ENCODE peak calls at places on chromosomes 3 and 15, in four cellular contexts. M is Calu3, X is HFFc6, D is activated B cell treated with CpG ODN at 0.5 μM for 24 hours. F is an unnamed sample.

GRCh38 chr3:16350041-16350952 is 85.3 kb downstream of the OXNAD1 start:
- DNase-seq in M (no peak), X (peak), D (no peak), F (no peak)

GRCh38 chr3:87076951-87077350 is 86.0 kb upstream of the VGLL3 start:
- DNase-seq in M (no peak), X (peak), D (no peak), F (no peak)

GRCh38 chr3:196175717-196176116 is 35.5 kb downstream of the ZDHHC19 start:
- DNase-seq in M (no peak), X (no peak), D (no peak), F (no peak)

GRCh38 chr3:45931476-45931875 is 11.8 kb upstream of the CXCR6 start:
- DNase-seq in M (no peak), X (no peak), D (no peak), F (no peak)

GRCh38 chr15:67828379-67828968 is 3.2 kb downstream of the SKOR1 start:
- DNase-seq in M (no peak), X (no peak), D (no peak), F (no peak)

GRCh38 chr15:72110355-72110754 is 7.6 kb downstream of the MYO9A start:
- DNase-seq in M (no peak), X (no peak), D (no peak), F (no peak)

GRCh38 chr15:72994778-72995177 is 57.5 kb upstream of the NEO1 start:
- DNase-seq in M (no peak), X (no peak), D (no peak), F (no peak)

GRCh38 chr15:88792342-88793282 is 10.6 kb upstream of the ACAN start:
- DNase-seq in M (no peak), X (no peak), D (no peak), F (no peak)

GRCh38 chr15:39131605-39132004 is 449.3 kb upstream of the THBS1 start:
- DNase-seq in M (no peak), X (peak), D (no peak), F (no peak)

GRCh38 chr3:160343132-160343531 is 55.9 kb downstream of the IFT80 start:
- DNase-seq in M (no peak), X (peak), D (no peak), F (no peak)

GRCh38 chr3:133573054-133573628 is 345 bp upstream of the CDV3 start:
- DNase-seq in M (peak), X (peak), D (peak), F (peak)

GRCh38 chr3:30895329-30895728 is 868 bp upstream of the GADL1 start:
- DNase-seq in M (no peak), X (no peak), D (no peak), F (no peak)

GRCh38 chr3:130893240-130894129 is at the start of gene ATP2C1:
- DNase-seq in M (peak), X (peak), D (peak), F (peak)

GRCh38 chr3:130895690-130896089 is 1.8 kb downstream of the ATP2C1 start:
- DNase-seq in M (no peak), X (no peak), D (no peak), F (no peak)

GRCh38 chr3:130894873-130895330 is 1.0 kb downstream of the ATP2C1 start:
- DNase-seq in M (no peak), X (no peak), D (no peak), F (no peak)

GRCh38 chr3:130892759-130893239 is 1.1 kb upstream of the ATP2C1 start:
- DNase-seq in M (peak), X (peak), D (no peak), F (no peak)

GRCh38 chr3:130894130-130894872 is 417 bp downstream of the ATP2C1 start:
- DNase-seq in M (peak), X (no peak), D (no peak), F (peak)
- TF ChIP-seq CTCF in M (no peak), X (peak), D (no peak), F (no peak)

GRCh38 chr3:57434041-57434440 is 110.1 kb downstream of the DNAH12 start:
- DNase-seq in M (peak), X (peak), D (no peak), F (no peak)
- TF ChIP-seq CTCF in M (no peak), X (peak), D (no peak), F (no peak)

GRCh38 chr3:108462899-108463298 is 47.5 kb downstream of the MYH15 start:
- DNase-seq in M (no peak), X (peak), D (no peak), F (no peak)
- TF ChIP-seq CTCF in M (no peak), X (peak), D (no peak), F (no peak)

DNA sequence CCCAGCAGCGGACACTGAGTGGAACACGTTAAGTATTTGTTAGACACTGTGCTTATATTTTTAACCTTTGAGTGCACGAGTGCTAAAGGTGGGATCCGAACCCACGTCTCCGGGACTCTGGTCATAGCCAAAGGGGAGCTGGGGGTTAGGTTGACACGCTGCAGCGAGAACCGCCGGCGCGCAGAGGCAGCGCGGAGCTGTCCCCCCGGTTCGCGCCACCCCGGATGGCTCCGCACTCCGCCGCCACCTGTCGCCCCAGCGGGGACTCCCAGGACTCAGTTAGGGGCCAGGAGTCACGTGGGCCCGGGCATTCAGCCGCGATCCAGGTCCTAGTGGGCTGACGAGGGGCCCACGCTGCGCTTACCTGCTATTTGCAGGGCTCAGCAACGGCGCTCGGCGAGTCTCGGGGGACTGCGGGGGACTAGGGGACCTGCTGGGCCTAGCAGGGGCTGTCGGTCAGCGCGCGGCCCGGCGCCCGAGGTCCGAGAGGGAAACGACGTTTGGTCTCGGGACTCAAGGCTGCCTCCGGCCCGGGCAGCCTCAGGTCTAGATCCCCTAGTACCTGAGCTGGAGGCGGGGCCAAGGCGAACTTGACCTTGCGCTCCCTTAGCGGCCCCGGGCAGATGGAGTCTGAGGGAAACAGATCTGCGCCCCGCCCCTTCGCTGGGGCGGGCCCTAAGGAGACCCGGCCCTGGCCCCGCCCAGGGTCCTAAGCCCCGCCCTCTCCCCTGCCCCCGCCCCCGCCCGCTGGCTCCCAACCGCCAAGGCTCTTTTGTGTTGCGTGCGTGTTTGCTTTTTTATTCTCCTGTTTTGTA is at the start of gene NMNAT3:
- DNase-seq in M (peak), X (no peak), D (peak), F (peak)
- TF ChIP-seq CTCF in M (peak), X (no peak), D (no peak), F (no peak)

GRCh38 chr3:149058602-149059001 is 27.7 kb downstream of the HLTF start:
- DNase-seq in M (no peak), X (no peak), D (no peak), F (no peak)
- TF ChIP-seq CTCF in M (no peak), X (no peak), D (no peak), F (no peak)

GRCh38 chr3:38265604-38266307 is at the start of gene SLC22A13:
- DNase-seq in M (no peak), X (no peak), D (no peak), F (no peak)

GRCh38 chr3:38266810-38267209 is 1.2 kb downstream of the SLC22A13 start:
- DNase-seq in M (no peak), X (no peak), D (no peak), F (no peak)

GRCh38 chr3:38268522-38268921 is 2.9 kb downstream of the SLC22A13 start:
- DNase-seq in M (no peak), X (no peak), D (no peak), F (no peak)

GRCh38 chr3:38270606-38271005 is 5.0 kb downstream of the SLC22A13 start:
- DNase-seq in M (no peak), X (no peak), D (no peak), F (no peak)

DNA sequence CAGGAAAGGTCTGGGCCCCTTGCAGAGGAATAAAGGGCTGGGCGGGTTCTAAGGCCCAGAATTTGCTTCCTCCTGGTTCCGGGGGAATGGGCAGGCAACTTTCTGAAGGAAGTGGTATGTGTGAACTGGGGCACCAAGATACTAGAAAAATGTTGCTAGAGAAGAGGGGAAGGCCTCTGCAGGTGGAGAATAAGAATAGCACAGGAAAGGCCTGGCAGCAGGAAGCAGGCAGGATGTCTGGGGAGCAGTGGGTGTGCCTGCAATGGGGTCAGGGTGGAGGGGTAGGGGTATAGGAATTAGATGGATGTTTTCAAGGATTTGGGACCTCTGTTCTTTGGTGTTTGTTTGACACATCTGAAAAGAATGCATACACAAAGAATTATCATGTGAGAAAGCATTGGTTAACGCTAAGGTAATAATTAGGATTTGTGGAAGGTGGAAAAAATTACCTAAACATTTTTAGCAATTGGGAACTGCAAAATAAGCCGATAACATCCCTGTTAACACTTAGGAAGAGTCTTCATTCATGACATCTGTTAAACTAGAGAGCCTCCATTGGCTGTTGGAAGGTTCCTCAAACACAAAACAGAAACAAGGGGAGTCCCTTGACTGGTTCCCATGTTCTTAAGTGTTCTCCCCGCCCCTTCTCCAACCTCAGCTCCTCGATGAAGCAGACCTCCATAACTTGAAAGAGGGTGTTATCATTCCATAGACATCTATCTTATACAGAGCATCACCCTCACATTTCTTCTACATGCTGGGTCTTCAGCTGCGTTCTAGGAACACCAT is 2.3 kb downstream of the SLC22A13 start:
- DNase-seq in M (no peak), X (no peak), D (no peak), F (no peak)
- TF ChIP-seq CTCF in M (no peak), X (no peak), D (no peak), F (no peak)

GRCh38 chr15:79025201-79025600 is 65.4 kb downstream of the RASGRF1 start:
- DNase-seq in M (peak), X (no peak), D (peak), F (no peak)
- TF ChIP-seq CTCF in M (no peak), X (no peak), D (no peak), F (no peak)

GRCh38 chr15:58134886-58135285 is 3.3 kb upstream of the AQP9 start:
- DNase-seq in M (no peak), X (no peak), D (no peak), F (no peak)

GRCh38 chr15:58136731-58137130 is 1.4 kb upstream of the AQP9 start:
- DNase-seq in M (no peak), X (peak), D (no peak), F (no peak)

GRCh38 chr15:58137686-58138085 is 495 bp upstream of the AQP9 start:
- DNase-seq in M (no peak), X (no peak), D (no peak), F (no peak)

GRCh38 chr15:58138106-58138505 is at the start of gene AQP9:
- DNase-seq in M (no peak), X (no peak), D (no peak), F (no peak)

DNA sequence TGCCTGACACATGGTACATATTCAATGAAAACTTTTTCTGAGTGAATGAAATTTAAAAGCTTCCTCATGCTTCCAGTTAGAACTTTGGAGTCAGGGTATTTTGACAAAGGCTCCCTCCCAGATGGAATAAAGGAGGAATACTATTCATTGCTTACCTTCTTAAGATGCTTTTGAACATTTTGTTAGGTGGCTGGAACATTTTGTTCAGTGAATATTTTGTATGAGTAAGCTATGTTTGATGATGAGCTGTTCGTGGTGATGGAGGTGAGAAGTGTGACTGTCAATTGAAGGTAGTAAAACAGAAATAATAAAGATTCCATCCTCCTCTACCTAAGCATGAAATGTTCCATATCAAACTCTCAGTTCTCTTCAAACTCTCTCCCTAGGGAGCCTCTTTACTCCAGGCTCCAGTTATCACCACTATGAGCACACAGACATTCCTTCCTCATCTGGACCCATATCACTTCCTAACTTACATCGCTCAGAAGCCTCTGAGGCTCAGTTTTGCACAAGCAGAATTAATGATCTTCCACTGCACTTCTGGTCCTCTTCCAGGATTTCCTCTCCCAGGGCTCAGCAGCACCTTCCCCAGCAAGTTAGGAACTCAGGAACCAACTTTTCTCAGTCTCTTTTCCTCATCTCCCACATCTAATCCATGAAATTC is 2.5 kb upstream of the AQP9 start:
- DNase-seq in M (no peak), X (no peak), D (no peak), F (no peak)
- TF ChIP-seq CTCF in M (no peak), X (no peak), D (no peak), F (no peak)

GRCh38 chr15:48855501-48856440 is 22.2 kb upstream of the EID1 start:
- DNase-seq in M (peak), X (peak), D (no peak), F (no peak)
- TF ChIP-seq CTCF in M (no peak), X (peak), D (no peak), F (no peak)